ENCODE peak calls at places on chromosome 22, in eight cellular contexts. Q is spleen, H is endothelial cell, Y is progenitor cell of endocrine pancreas, D is pancreas, N is heart left ventricle, R is fibroblast of pulmonary artery, B is SK-N-SH. T is an unnamed sample.

GRCh38 chr22:42909363-42910058 is 52.4 kb upstream of the ARFGAP3 start:
- DNase-seq in H (no peak), R (no peak), B (no peak), N (no peak), Q (no peak), D (no peak), Y (no peak), T (no peak)

GRCh38 chr22:27129266-27129665 is 471.9 kb downstream of the MIAT start:
- DNase-seq in Q (no peak), H (no peak), B (no peak), R (peak), D (no peak), N (no peak), Y (no peak), T (no peak)

GRCh38 chr22:19522190-19522880 is 1.9 kb downstream of the CLDN5 start:
- DNase-seq in B (peak), Y (no peak), N (peak), R (no peak), D (no peak), H (no peak), Q (no peak), T (no peak)

GRCh38 chr22:50074551-50075042 is 10.6 kb downstream of the MLC1 start:
- DNase-seq in N (no peak), B (peak), D (no peak), Q (no peak), Y (no peak), H (no peak), R (no peak), T (no peak)

GRCh38 chr22:49515486-49515885 is 312.2 kb downstream of the BRD1 start:
- DNase-seq in R (no peak), Y (no peak), Q (no peak), H (no peak), D (no peak), B (no peak), N (no peak), T (no peak)

GRCh38 chr22:50177537-50178470 is 7.3 kb downstream of the PANX2 start:
- DNase-seq in D (peak), Y (no peak), H (no peak), N (peak), Q (peak), R (no peak), B (no peak), T (no peak)

GRCh38 chr22:17074648-17075002 is 10.2 kb upstream of the IL17RA start:
- DNase-seq in Q (no peak), B (no peak), N (no peak), H (no peak), D (no peak), R (no peak), Y (no peak), T (no peak)

GRCh38 chr22:29773233-29773632 is 6.1 kb downstream of the UQCR10 start:
- DNase-seq in Y (no peak), Q (no peak), H (no peak), B (no peak), N (peak), D (no peak), R (no peak), T (no peak)

GRCh38 chr22:19525116-19525660 is 978 bp upstream of the CLDN5 start:
- DNase-seq in Y (no peak), R (no peak), B (no peak), D (no peak), Q (peak), H (no peak), N (no peak), T (no peak)

GRCh38 chr22:28417426-28417825 is 262.2 kb downstream of the TTC28 start:
- DNase-seq in H (no peak), B (no peak), Y (no peak), Q (no peak), D (no peak), N (no peak), R (no peak), T (no peak)

GRCh38 chr22:27585141-27585540 is 216.4 kb downstream of the MN1 start:
- DNase-seq in B (no peak), D (no peak), Y (no peak), Q (peak), R (no peak), H (no peak), N (no peak), T (no peak)

GRCh38 chr22:19446603-19447387 is 716 bp downstream of the C22orf39 start:
- DNase-seq in R (peak), H (no peak), N (no peak), D (no peak), Y (no peak), B (no peak), Q (no peak), T (no peak)

GRCh38 chr22:50316114-50317065 is 8.9 kb upstream of the PLXNB2 start:
- DNase-seq in D (no peak), B (peak), Y (no peak), Q (peak), H (peak), R (no peak), N (no peak), T (no peak)

GRCh38 chr22:20550851-20551744 is 43.7 kb downstream of the MED15 start:
- DNase-seq in Y (no peak), R (peak), N (peak), Q (peak), B (no peak), D (no peak), H (no peak), T (no peak)

GRCh38 chr22:16954060-16954403 is 54.0 kb downstream of the GAB4 start:
- DNase-seq in D (no peak), N (no peak), Q (no peak), R (no peak), H (no peak), B (no peak), Y (no peak), T (no peak)

GRCh38 chr22:17773606-17774205 is 563 bp downstream of the BID start:
- DNase-seq in H (peak), Y (peak), D (peak), R (no peak), Q (peak), N (peak), B (peak), T (peak)

GRCh38 chr22:17086301-17086700 is 1.5 kb downstream of the IL17RA start:
- DNase-seq in H (no peak), R (no peak), Q (no peak), N (no peak), B (no peak), D (no peak), Y (no peak), T (no peak)

GRCh38 chr22:36981247-36981775 is 37.9 kb downstream of the TST start:
- DNase-seq in H (no peak), R (no peak), N (no peak), Y (no peak), Q (no peak), B (no peak), D (no peak), T (no peak)

GRCh38 chr22:36977947-36978660 is 41.1 kb downstream of the TST start:
- DNase-seq in Y (peak), H (peak), N (peak), D (peak), B (peak), Q (peak), R (peak), T (peak)

GRCh38 chr22:36979511-36979910 is 39.7 kb downstream of the TST start:
- DNase-seq in N (no peak), B (no peak), Q (no peak), H (no peak), D (no peak), R (no peak), Y (no peak), T (no peak)

GRCh38 chr22:36979016-36979415 is 40.2 kb downstream of the TST start:
- DNase-seq in Q (no peak), H (no peak), N (no peak), B (no peak), Y (no peak), D (no peak), R (no peak), T (no peak)

DNA sequence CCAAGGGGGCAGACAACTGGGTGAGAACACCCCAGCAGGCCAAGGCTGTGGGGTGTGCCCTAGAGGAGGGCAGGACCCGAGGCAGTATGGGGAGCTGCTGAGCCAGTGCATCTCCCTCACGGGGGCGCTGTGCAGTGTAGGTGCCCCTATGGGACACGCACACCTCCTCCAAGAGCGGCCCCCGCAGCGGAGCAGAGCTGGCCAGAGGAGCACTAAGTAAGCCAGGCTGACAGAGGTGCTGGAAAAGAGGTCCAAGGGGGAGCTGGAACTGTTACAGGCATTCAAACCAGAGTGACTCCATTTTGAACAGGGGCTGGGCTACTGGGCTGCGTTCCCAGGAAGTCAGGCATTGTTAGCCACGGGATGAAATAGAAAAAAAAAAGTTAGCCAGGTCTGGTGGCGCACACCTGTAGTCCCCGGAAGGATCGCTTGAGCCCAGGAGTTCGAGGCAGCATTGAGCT is 41.8 kb downstream of the TST start:
- DNase-seq in R (no peak), B (peak), Q (peak), Y (peak), H (peak), N (peak), D (peak), T (peak)
- TF ChIP-seq CTCF in R (peak), B (peak), Q (peak), Y (peak), H (no peak), N (peak), D (no peak), T (no peak)

GRCh38 chr22:35170716-35171697 is 86.3 kb upstream of the HMGXB4 start:
- DNase-seq in Q (no peak), R (no peak), H (no peak), B (no peak), D (no peak), Y (no peak), N (no peak), T (no peak)
- TF ChIP-seq CTCF in Q (no peak), R (no peak), H (no peak), B (no peak), D (no peak), Y (no peak), N (no peak), T (no peak)

GRCh38 chr22:24207264-24208011 is 26.2 kb downstream of the SUSD2 start:
- DNase-seq in N (no peak), H (no peak), B (no peak), D (no peak), Q (no peak), Y (no peak), R (peak), T (no peak)

GRCh38 chr22:24208012-24208749 is 26.9 kb downstream of the SUSD2 start:
- DNase-seq in Y (no peak), H (no peak), Q (no peak), R (peak), N (no peak), B (peak), D (no peak), T (no peak)

GRCh38 chr22:24201681-24202590 is 20.6 kb downstream of the SUSD2 start:
- DNase-seq in Q (no peak), B (no peak), R (no peak), H (no peak), N (no peak), D (no peak), Y (no peak), T (no peak)

GRCh38 chr22:24209016-24209415 is 27.7 kb downstream of the SUSD2 start:
- DNase-seq in B (no peak), D (no peak), H (no peak), N (no peak), Y (no peak), R (no peak), Q (no peak), T (no peak)

DNA sequence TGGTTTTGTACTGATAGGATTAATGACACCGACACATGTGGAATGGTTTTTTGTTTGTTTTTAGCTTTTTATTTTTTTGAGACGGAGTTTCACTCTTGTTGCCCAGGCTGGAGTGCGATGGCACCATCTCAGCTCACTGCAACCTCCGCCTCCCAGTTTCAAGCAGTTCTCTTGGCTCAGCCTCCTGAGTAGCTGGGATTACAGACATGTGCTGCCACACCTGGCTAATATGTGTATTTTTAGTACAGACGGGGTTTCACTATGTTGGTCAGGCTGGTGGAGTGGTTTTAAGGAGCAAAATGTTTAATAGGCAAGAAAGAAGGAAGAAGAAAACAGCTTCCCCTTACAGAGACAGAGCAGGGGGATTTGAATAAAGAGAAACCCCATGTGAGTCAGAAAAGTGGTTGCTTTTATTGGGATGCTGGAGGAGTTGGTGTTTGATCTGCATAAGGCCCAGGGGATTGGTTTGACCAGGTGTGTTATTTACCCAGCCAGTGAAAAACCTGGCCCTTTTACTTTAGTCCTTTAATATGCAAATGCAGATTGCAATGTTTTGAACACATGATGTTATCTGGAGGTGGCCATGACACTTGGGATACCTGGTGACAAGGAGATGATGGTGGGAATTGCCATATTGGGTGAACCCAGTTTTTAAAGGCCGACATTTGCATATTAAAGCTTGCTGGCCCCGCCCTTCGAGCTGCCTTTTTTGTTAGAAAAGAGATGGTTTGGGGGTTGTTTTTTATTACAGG is 24.3 kb downstream of the SUSD2 start:
- DNase-seq in R (no peak), D (no peak), H (no peak), Q (no peak), N (no peak), B (no peak), Y (no peak), T (no peak)
- TF ChIP-seq CTCF in R (no peak), D (no peak), H (no peak), Q (no peak), N (no peak), B (no peak), Y (no peak), T (no peak)

GRCh38 chr22:22403771-22404170 is 104.8 kb downstream of the ZNF280B start:
- DNase-seq in R (no peak), Q (no peak), D (no peak), Y (no peak), B (no peak), H (no peak), N (no peak), T (no peak)
- TF ChIP-seq CTCF in R (no peak), Q (no peak), D (no peak), Y (no peak), B (no peak), H (no peak), N (no peak), T (no peak)

GRCh38 chr22:46422896-46423295 is 87.4 kb downstream of the TRMU start:
- DNase-seq in D (peak), N (peak), H (no peak), Y (no peak), R (no peak), Q (no peak), B (no peak), T (no peak)
- TF ChIP-seq CTCF in D (no peak), N (no peak), H (no peak), Y (no peak), R (no peak), Q (no peak), B (no peak), T (no peak)

DNA sequence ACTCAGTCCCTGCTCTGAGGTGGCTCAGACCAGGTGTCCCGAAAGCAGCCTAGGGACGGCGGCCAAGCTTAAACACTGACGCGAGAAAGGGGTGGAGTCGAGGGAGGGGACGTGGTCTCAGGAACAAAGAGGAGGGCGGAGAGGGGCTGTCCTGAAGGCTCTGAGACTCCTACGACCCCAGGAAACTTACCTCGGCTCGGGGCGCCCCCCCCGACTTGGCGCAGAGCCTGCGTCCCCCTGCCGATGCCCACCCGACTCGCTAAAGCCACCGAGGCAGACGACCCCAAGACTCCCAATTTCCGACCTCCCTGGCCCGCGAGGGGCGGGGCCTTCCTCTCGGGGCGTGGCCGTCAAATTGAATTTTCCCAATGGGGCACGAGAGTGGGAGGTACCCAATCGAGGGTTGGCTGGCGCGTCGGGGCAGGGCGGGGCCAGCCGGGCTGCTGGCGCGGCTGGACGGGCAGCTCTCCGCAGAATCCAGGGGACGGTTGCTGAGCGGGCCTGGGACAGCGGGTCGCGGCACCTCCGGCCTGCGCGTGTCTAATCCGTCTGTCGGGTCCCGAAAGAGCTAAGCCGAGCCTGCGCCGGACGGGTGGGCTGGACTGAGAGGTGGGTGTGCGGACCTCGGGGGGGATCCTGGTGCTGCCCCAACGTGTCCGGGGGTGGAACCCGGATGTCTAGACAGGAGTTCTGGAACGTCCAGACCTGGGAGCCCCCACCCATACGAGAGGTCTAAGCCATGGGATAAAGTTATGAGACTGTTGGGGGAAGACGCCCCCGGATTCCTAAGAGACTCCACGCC is at the start of gene SMTN:
- DNase-seq in B (peak), Q (peak), N (peak), R (peak), Y (peak), D (peak), H (peak), T (peak)
- TF ChIP-seq CTCF in B (peak), Q (no peak), N (no peak), R (no peak), Y (no peak), D (no peak), H (no peak), T (no peak)

GRCh38 chr22:44704159-44705021 is 2.4 kb downstream of the PRR5 start:
- DNase-seq in Y (no peak), B (no peak), R (no peak), N (no peak), D (no peak), Q (peak), H (no peak), T (no peak)

GRCh38 chr22:44701824-44702478 is at the start of gene PRR5:
- DNase-seq in R (peak), B (peak), H (peak), N (peak), D (peak), Y (peak), Q (peak), T (peak)

GRCh38 chr22:44703269-44703870 is 1.4 kb downstream of the PRR5 start:
- DNase-seq in H (no peak), R (no peak), N (no peak), Y (no peak), D (no peak), Q (no peak), B (no peak), T (no peak)

GRCh38 chr22:44701187-44701586 is 817 bp upstream of the PRR5 start:
- DNase-seq in H (no peak), B (no peak), D (no peak), R (no peak), Y (no peak), Q (no peak), N (no peak), T (no peak)

DNA sequence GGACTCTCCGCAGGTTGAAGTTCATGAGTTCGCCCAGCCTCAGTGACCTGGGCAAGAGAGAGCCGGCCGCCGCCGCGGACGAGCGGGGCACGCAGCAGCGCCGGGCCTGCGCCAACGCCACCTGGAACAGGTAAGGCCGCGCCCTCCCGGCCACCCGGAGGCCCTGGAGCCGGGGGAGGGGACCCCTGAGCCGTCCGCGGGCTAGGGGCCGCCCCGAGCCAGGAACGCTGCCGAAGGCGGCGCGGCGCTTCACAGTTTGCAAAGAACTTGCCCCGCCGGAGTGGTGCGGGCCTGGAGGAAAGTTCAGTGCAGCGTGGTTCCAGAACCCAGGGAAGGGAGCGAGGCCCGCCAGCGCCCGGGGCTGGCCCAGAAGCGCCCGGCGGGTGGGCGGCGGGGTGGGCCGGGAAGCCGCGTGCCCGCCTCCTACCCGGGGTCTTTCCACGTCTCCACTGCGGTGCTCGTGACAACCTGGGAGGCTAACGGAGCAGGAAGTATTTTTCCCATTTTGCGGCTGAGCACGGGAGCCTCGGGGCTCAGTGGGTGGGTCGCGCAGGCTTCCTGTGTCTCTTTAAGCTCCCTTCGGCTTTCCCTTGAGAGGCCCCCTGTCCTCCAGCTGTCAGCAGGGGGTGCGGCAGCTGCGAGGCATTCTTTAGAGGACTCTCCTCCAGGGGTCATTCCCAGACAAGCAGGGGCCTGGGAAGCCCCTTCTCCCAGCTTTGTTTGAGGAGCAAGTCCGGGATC is 645 bp downstream of the PRR5 start:
- DNase-seq in R (peak), H (peak), N (peak), D (peak), B (peak), Q (peak), Y (peak), T (no peak)
- TF ChIP-seq CTCF in R (no peak), H (no peak), N (no peak), D (no peak), B (no peak), Q (no peak), Y (no peak), T (no peak)

GRCh38 chr22:41226728-41227655 is 13.7 kb downstream of the CHADL start:
- DNase-seq in H (no peak), N (peak), D (no peak), B (no peak), R (no peak), Q (no peak), Y (no peak), T (no peak)

GRCh38 chr22:41231369-41231768 is 9.4 kb downstream of the CHADL start:
- DNase-seq in H (no peak), Q (no peak), R (no peak), B (no peak), N (no peak), D (no peak), Y (no peak), T (no peak)

GRCh38 chr22:41229730-41230398 is 10.9 kb downstream of the CHADL start:
- DNase-seq in R (no peak), Q (no peak), D (no peak), H (peak), B (no peak), Y (no peak), N (peak), T (no peak)

GRCh38 chr22:41230399-41230785 is 10.3 kb downstream of the CHADL start:
- DNase-seq in R (no peak), N (no peak), B (no peak), Q (no peak), Y (no peak), D (no peak), H (no peak), T (no peak)

GRCh38 chr22:41229215-41229614 is 11.5 kb downstream of the CHADL start:
- DNase-seq in Y (no peak), B (no peak), H (no peak), N (no peak), D (no peak), R (no peak), Q (no peak), T (no peak)
- TF ChIP-seq CTCF in Y (no peak), B (no peak), H (no peak), N (no peak), D (no peak), R (no peak), Q (no peak), T (no peak)

T was measured in natural killer cell.